ENCODE peak calls at places on chromosomes 12 and 14, in five cellular contexts. One of them, this sample, is unnamed. For H3K27me3, the result is how much of the 10 kb centered on the place peaks cover.

GRCh38 chr12:120421701-120422100 is 16.2 kb upstream of the COX6A1 start:
- DNase-seq in endothelial cell of umbilical vein: no peak
- DNase-seq in adrenal gland: no peak
- DNase-seq in body of pancreas: no peak
- DNase-seq in suprapubic skin: no peak
- DNase-seq in this sample: no peak

GRCh38 chr14:98018626-98019025 is 1221.4 kb downstream of the VRK1 start:
- DNase-seq in body of pancreas: no peak
- DNase-seq in adrenal gland: no peak
- DNase-seq in suprapubic skin: no peak
- DNase-seq in endothelial cell of umbilical vein: no peak
- DNase-seq in this sample: no peak

GRCh38 chr12:101933866-101934514 is 56.6 kb downstream of the DRAM1 start:
- DNase-seq in body of pancreas: no peak
- DNase-seq in adrenal gland: no peak
- DNase-seq in endothelial cell of umbilical vein: no peak
- DNase-seq in suprapubic skin: no peak
- DNase-seq in this sample: no peak

GRCh38 chr12:96425973-96426372 is 25.7 kb upstream of the CDK17 start:
- DNase-seq in body of pancreas: no peak
- DNase-seq in suprapubic skin: no peak
- DNase-seq in adrenal gland: no peak
- DNase-seq in endothelial cell of umbilical vein: no peak
- DNase-seq in this sample: no peak

GRCh38 chr14:90808759-90809529 is 7.3 kb downstream of the TTC7B start:
- DNase-seq in suprapubic skin: no peak
- DNase-seq in adrenal gland: no peak
- DNase-seq in body of pancreas: no peak
- DNase-seq in endothelial cell of umbilical vein: no peak
- DNase-seq in this sample: no peak

GRCh38 chr12:58537278-58537677 is 383.0 kb downstream of the LRIG3 start:
- DNase-seq in adrenal gland: no peak
- DNase-seq in body of pancreas: no peak
- DNase-seq in endothelial cell of umbilical vein: peak
- DNase-seq in suprapubic skin: no peak
- DNase-seq in this sample: no peak

GRCh38 chr12:99978152-99978551 is 6.6 kb downstream of the ANKS1B start:
- DNase-seq in adrenal gland: peak
- DNase-seq in suprapubic skin: no peak
- DNase-seq in body of pancreas: no peak
- DNase-seq in endothelial cell of umbilical vein: no peak
- DNase-seq in this sample: no peak

GRCh38 chr12:18141583-18141982 is 51.6 kb upstream of the RERGL start:
- DNase-seq in body of pancreas: no peak
- DNase-seq in endothelial cell of umbilical vein: no peak
- DNase-seq in suprapubic skin: no peak
- DNase-seq in adrenal gland: no peak
- DNase-seq in this sample: no peak

GRCh38 chr12:92717202-92717601 is 14.4 kb downstream of the PLEKHG7 start:
- DNase-seq in endothelial cell of umbilical vein: peak
- DNase-seq in adrenal gland: peak
- DNase-seq in body of pancreas: no peak
- DNase-seq in suprapubic skin: no peak
- DNase-seq in this sample: no peak

GRCh38 chr12:76946451-76946850 is 67.6 kb upstream of the CSRP2 start:
- DNase-seq in suprapubic skin: no peak
- DNase-seq in body of pancreas: no peak
- DNase-seq in adrenal gland: no peak
- DNase-seq in endothelial cell of umbilical vein: no peak
- DNase-seq in this sample: no peak

GRCh38 chr14:92252291-92252690 is 70.7 kb upstream of the SLC24A4 start:
- DNase-seq in endothelial cell of umbilical vein: no peak
- DNase-seq in body of pancreas: no peak
- DNase-seq in adrenal gland: no peak
- DNase-seq in suprapubic skin: no peak
- DNase-seq in this sample: no peak

GRCh38 chr12:57216931-57217871 is 607 bp downstream of the NXPH4 start:
- DNase-seq in adrenal gland: peak
- DNase-seq in body of pancreas: peak
- DNase-seq in suprapubic skin: no peak
- DNase-seq in endothelial cell of umbilical vein: no peak
- DNase-seq in this sample: no peak

GRCh38 chr12:16347391-16348298 is at the start of gene MGST1:
- DNase-seq in body of pancreas: peak
- DNase-seq in suprapubic skin: peak
- DNase-seq in adrenal gland: peak
- DNase-seq in endothelial cell of umbilical vein: peak
- DNase-seq in this sample: no peak

GRCh38 chr12:46843811-46844210 is 18.0 kb upstream of the SLC38A4 start:
- DNase-seq in body of pancreas: peak
- DNase-seq in adrenal gland: no peak
- DNase-seq in endothelial cell of umbilical vein: no peak
- DNase-seq in suprapubic skin: no peak
- DNase-seq in this sample: no peak

GRCh38 chr14:38342803-38343202 is 86.9 kb upstream of the CLEC14A start:
- DNase-seq in endothelial cell of umbilical vein: no peak
- DNase-seq in body of pancreas: no peak
- DNase-seq in adrenal gland: no peak
- DNase-seq in suprapubic skin: no peak
- DNase-seq in this sample: no peak

GRCh38 chr12:95703986-95704385 is 86.6 kb downstream of the NTN4 start:
- DNase-seq in body of pancreas: no peak
- DNase-seq in endothelial cell of umbilical vein: no peak
- DNase-seq in suprapubic skin: no peak
- DNase-seq in adrenal gland: no peak
- DNase-seq in this sample: no peak

GRCh38 chr12:67222302-67222701 is 46.9 kb upstream of the CAND1 start:
- DNase-seq in suprapubic skin: no peak
- DNase-seq in adrenal gland: peak
- DNase-seq in endothelial cell of umbilical vein: no peak
- DNase-seq in body of pancreas: peak
- DNase-seq in this sample: no peak

GRCh38 chr12:66066071-66066928 is 64.2 kb downstream of the LLPH start:
- DNase-seq in suprapubic skin: no peak
- DNase-seq in adrenal gland: no peak
- DNase-seq in body of pancreas: no peak
- DNase-seq in endothelial cell of umbilical vein: peak
- DNase-seq in this sample: no peak

GRCh38 chr14:101111620-101112290 is 208.2 kb upstream of the RTL1 start:
- DNase-seq in adrenal gland: no peak
- DNase-seq in endothelial cell of umbilical vein: no peak
- DNase-seq in body of pancreas: no peak
- DNase-seq in suprapubic skin: peak
- DNase-seq in this sample: no peak

GRCh38 chr12:18383203-18383602 is 121.9 kb downstream of the PIK3C2G start:
- DNase-seq in suprapubic skin: no peak
- DNase-seq in adrenal gland: peak
- DNase-seq in endothelial cell of umbilical vein: peak
- DNase-seq in body of pancreas: no peak
- DNase-seq in this sample: no peak

GRCh38 chr12:25553083-25553482 is at the start of gene LMNTD1:
- DNase-seq in endothelial cell of umbilical vein: no peak
- DNase-seq in body of pancreas: no peak
- DNase-seq in suprapubic skin: no peak
- DNase-seq in adrenal gland: no peak
- DNase-seq in this sample: no peak

GRCh38 chr14:75969126-75969525 is 12.7 kb downstream of the TGFB3 start:
- DNase-seq in suprapubic skin: no peak
- DNase-seq in body of pancreas: no peak
- DNase-seq in adrenal gland: no peak
- DNase-seq in endothelial cell of umbilical vein: no peak
- DNase-seq in this sample: no peak

GRCh38 chr12:70165450-70165849 is 77.8 kb upstream of the CNOT2 start:
- DNase-seq in adrenal gland: no peak
- DNase-seq in body of pancreas: no peak
- DNase-seq in endothelial cell of umbilical vein: no peak
- DNase-seq in suprapubic skin: no peak
- DNase-seq in this sample: no peak

GRCh38 chr12:102879144-102879763 is 37.8 kb downstream of the PAH start:
- DNase-seq in body of pancreas: peak
- DNase-seq in suprapubic skin: peak
- DNase-seq in adrenal gland: peak
- DNase-seq in endothelial cell of umbilical vein: no peak
- DNase-seq in this sample: peak

GRCh38 chr12:113320401-113320800 is 14.5 kb downstream of the SLC8B1 start:
- DNase-seq in adrenal gland: no peak
- DNase-seq in endothelial cell of umbilical vein: no peak
- DNase-seq in suprapubic skin: no peak
- DNase-seq in body of pancreas: no peak
- DNase-seq in this sample: no peak

GRCh38 chr14:73633115-73633514 is 11.7 kb upstream of the DNAL1 start:
- DNase-seq in adrenal gland: peak
- DNase-seq in endothelial cell of umbilical vein: no peak
- DNase-seq in body of pancreas: no peak
- DNase-seq in suprapubic skin: no peak
- DNase-seq in this sample: no peak

GRCh38 chr14:69493791-69494190 is 9.3 kb downstream of the PLEKHD1 start:
- DNase-seq in body of pancreas: no peak
- DNase-seq in suprapubic skin: no peak
- DNase-seq in endothelial cell of umbilical vein: no peak
- DNase-seq in adrenal gland: no peak
- DNase-seq in this sample: no peak
- H3K27me3 ChIP-seq in body of pancreas: under half
- H3K27me3 ChIP-seq in suprapubic skin: under half
- H3K27me3 ChIP-seq in endothelial cell of umbilical vein: under half
- H3K27me3 ChIP-seq in adrenal gland: under half
- H3K27me3 ChIP-seq in this sample: under half

GRCh38 chr12:52043386-52044212 is 7.6 kb upstream of the NR4A1 start:
- DNase-seq in suprapubic skin: no peak
- DNase-seq in endothelial cell of umbilical vein: no peak
- DNase-seq in adrenal gland: peak
- DNase-seq in body of pancreas: peak
- DNase-seq in this sample: peak
- TF ChIP-seq POLR2A in suprapubic skin: no peak
- TF ChIP-seq POLR2A in endothelial cell of umbilical vein: no peak
- TF ChIP-seq POLR2A in adrenal gland: no peak
- TF ChIP-seq POLR2A in body of pancreas: no peak
- TF ChIP-seq POLR2A in this sample: no peak

DNA sequence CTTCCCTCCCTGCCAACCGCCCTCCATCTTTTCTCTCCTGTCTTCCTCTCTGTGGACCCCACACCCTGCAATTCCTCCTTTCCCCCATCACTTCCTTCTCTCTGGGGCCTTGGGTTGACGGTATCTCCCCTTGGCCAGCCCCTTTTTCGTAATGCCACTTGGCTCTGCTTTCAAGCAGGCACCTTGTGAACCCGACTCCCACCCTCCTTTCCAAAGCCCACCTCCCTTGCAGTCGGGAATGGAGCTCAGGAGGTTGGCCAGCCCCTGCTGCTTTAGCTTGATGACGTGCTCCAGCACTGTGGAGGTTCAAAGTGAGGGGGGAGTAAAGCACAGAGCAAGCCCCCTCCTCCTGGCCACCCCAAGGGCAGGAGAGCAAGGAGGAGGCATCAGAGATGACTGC is 103.4 kb downstream of the ZFP36L1 start:
- DNase-seq in endothelial cell of umbilical vein: no peak
- DNase-seq in adrenal gland: no peak
- DNase-seq in suprapubic skin: no peak
- DNase-seq in body of pancreas: no peak
- DNase-seq in this sample: no peak
- H3K27ac ChIP-seq in endothelial cell of umbilical vein: no peak
- H3K27ac ChIP-seq in adrenal gland: no peak
- H3K27ac ChIP-seq in suprapubic skin: no peak
- H3K27ac ChIP-seq in body of pancreas: no peak
- H3K27ac ChIP-seq in this sample: no peak

GRCh38 chr14:104524726-104525125 is 54.8 kb upstream of the C14orf180 start:
- DNase-seq in body of pancreas: no peak
- DNase-seq in adrenal gland: no peak
- DNase-seq in endothelial cell of umbilical vein: no peak
- DNase-seq in suprapubic skin: peak
- DNase-seq in this sample: no peak
- H3K27me3 ChIP-seq in body of pancreas: under half
- H3K27me3 ChIP-seq in adrenal gland: under half
- H3K27me3 ChIP-seq in endothelial cell of umbilical vein: under half
- H3K27me3 ChIP-seq in suprapubic skin: under half
- H3K27me3 ChIP-seq in this sample: under half

GRCh38 chr12:50084775-50085614 is at the start of gene SMARCD1:
- DNase-seq in suprapubic skin: peak
- DNase-seq in endothelial cell of umbilical vein: peak
- DNase-seq in body of pancreas: peak
- DNase-seq in adrenal gland: peak
- DNase-seq in this sample: peak
- TF ChIP-seq POLR2A in suprapubic skin: no peak
- TF ChIP-seq POLR2A in endothelial cell of umbilical vein: no peak
- TF ChIP-seq POLR2A in body of pancreas: peak
- TF ChIP-seq POLR2A in adrenal gland: no peak
- TF ChIP-seq POLR2A in this sample: no peak

This sample was measured in ovary.